ENCODE peak calls at places on chromosomes 12 and 14, in ten cellular contexts. Y is thoracic aorta; X is neural crest cell; P is GM03348; K is HS-5; A is H4; I is fibroblast of villous mesenchyme; T is dorsolateral prefrontal cortex; V is activated naive CD4-positive, alpha-beta T cell; M is COR-L47. G is an unnamed sample.

GRCh38 chr12:63918788-63919300 is 74.3 kb downstream of the SRGAP1 start:
- DNase-seq in Y (no peak), X (no peak), P (peak; percentile 13), K (peak; percentile 94), A (peak; percentile 95), I (peak; percentile 96), T (no peak), V (no peak), M (no peak), G (no peak)

GRCh38 chr12:68827895-68828294 is 19.9 kb downstream of the MDM2 start:
- DNase-seq in Y (no peak), X (no peak), P (no peak), K (no peak), A (no peak), I (no peak), T (no peak), V (no peak), M (no peak), G (no peak)

GRCh38 chr12:1913377-1914115 is 4.9 kb downstream of the CACNA2D4 start:
- DNase-seq in Y (no peak), X (no peak), P (no peak), K (no peak), A (no peak), I (no peak), T (no peak), V (no peak), M (no peak), G (no peak)

GRCh38 chr14:32608880-32609279 is 279.8 kb downstream of the AKAP6 start:
- DNase-seq in Y (no peak), X (no peak), P (peak; percentile 51), K (no peak), A (no peak), I (no peak), T (no peak), V (no peak), M (no peak), G (peak; percentile 57)

GRCh38 chr12:97465012-97465345 is 2.4 kb downstream of the RMST start:
- DNase-seq in Y (no peak), X (peak; percentile 39), P (no peak), K (no peak), A (no peak), I (no peak), T (no peak), V (no peak), M (no peak), G (no peak)

GRCh38 chr12:17809206-17809605 is 280.8 kb downstream of the RERGL start:
- DNase-seq in Y (no peak), X (no peak), P (no peak), K (no peak), A (no peak), I (no peak), T (no peak), V (no peak), M (no peak), G (no peak)

GRCh38 chr14:101873401-101873800 is 91.0 kb upstream of the DYNC1H1 start:
- DNase-seq in Y (no peak), X (no peak), P (no peak), K (no peak), A (no peak), I (peak; percentile 18), T (no peak), V (no peak), M (no peak), G (no peak)

GRCh38 chr12:15001733-15002471 is 29.1 kb downstream of the PDE6H start:
- DNase-seq in Y (no peak), X (no peak), P (peak; percentile 6), K (no peak), A (peak; percentile 15), I (peak; percentile 17), T (peak; percentile 21), V (no peak), M (no peak), G (peak; percentile 69)

GRCh38 chr12:65334534-65334933 is 56.1 kb downstream of the MSRB3 start:
- DNase-seq in Y (no peak), X (no peak), P (peak; percentile 4), K (no peak), A (no peak), I (peak; percentile 34), T (no peak), V (no peak), M (no peak), G (no peak)

GRCh38 chr14:73743431-73743931 is 29.3 kb upstream of the PNMA1 start:
- DNase-seq in Y (no peak), X (no peak), P (no peak), K (no peak), A (no peak), I (peak; percentile 40), T (no peak), V (no peak), M (no peak), G (no peak)

GRCh38 chr12:115375188-115375991 is 691.4 kb upstream of the TBX3 start:
- DNase-seq in Y (no peak), X (no peak), P (peak; percentile 72), K (peak; percentile 35), A (peak; percentile 76), I (peak; percentile 83), T (no peak), V (no peak), M (no peak), G (no peak)

GRCh38 chr14:70886421-70887206 is 20.6 kb upstream of the PCNX1 start:
- DNase-seq in Y (no peak), X (no peak), P (no peak), K (no peak), A (no peak), I (no peak), T (no peak), V (no peak), M (no peak), G (peak; percentile 23)

GRCh38 chr12:16291032-16291431 is 13.5 kb upstream of the SLC15A5 start:
- DNase-seq in Y (no peak), X (no peak), P (no peak), K (no peak), A (no peak), I (no peak), T (no peak), V (no peak), M (no peak), G (no peak)

GRCh38 chr14:66066991-66067788 is 419.0 kb upstream of the CCDC196 start:
- DNase-seq in Y (no peak), X (no peak), P (peak; percentile 40), K (no peak), A (no peak), I (no peak), T (no peak), V (no peak), M (no peak), G (no peak)

GRCh38 chr12:91250273-91250672 is 67.7 kb upstream of the DCN start:
- DNase-seq in Y (no peak), X (no peak), P (peak; percentile 4), K (no peak), A (no peak), I (peak; percentile 91), T (no peak), V (no peak), M (no peak), G (no peak)

GRCh38 chr12:92466391-92467305 is 236.1 kb upstream of the PLEKHG7 start:
- DNase-seq in Y (no peak), X (no peak), P (no peak), K (no peak), A (no peak), I (peak; percentile 61), T (no peak), V (no peak), M (no peak), G (peak; percentile 79)

GRCh38 chr14:64763801-64764511 is 59.7 kb downstream of the PLEKHG3 start:
- DNase-seq in Y (no peak), X (no peak), P (peak; percentile 50), K (no peak), A (peak; percentile 23), I (peak; percentile 76), T (no peak), V (no peak), M (peak; percentile 86), G (peak; percentile 76)

GRCh38 chr12:24948816-24949722 is at the start of gene BCAT1:
- DNase-seq in Y (peak; percentile 18), X (peak; percentile 70), P (peak; percentile 93), K (peak; percentile 53), A (peak; percentile 74), I (peak; percentile 87), T (peak; percentile 40), V (peak; percentile 11), M (no peak), G (no peak)

GRCh38 chr12:88896958-88897357 is 316.7 kb upstream of the KITLG start:
- DNase-seq in Y (no peak), X (no peak), P (no peak), K (peak; percentile 87), A (no peak), I (no peak), T (no peak), V (no peak), M (no peak), G (no peak)

GRCh38 chr14:83463500-83464098 is 1929.9 kb upstream of the SEL1L start:
- DNase-seq in Y (no peak), X (peak; percentile 54), P (peak; percentile 49), K (no peak), A (peak; percentile 55), I (peak; percentile 61), T (no peak), V (no peak), M (peak; percentile 37), G (peak; percentile 88)

GRCh38 chr12:96239711-96240234 is 45.6 kb downstream of the ELK3 start:
- DNase-seq in Y (no peak), X (no peak), P (peak; percentile 42), K (no peak), A (no peak), I (peak; percentile 98), T (no peak), V (no peak), M (no peak), G (peak; percentile 14)

GRCh38 chr14:92728781-92729364 is 19.6 kb downstream of the LGMN start:
- DNase-seq in Y (no peak), X (no peak), P (no peak), K (peak; percentile 53), A (peak; percentile 82), I (peak; percentile 38), T (no peak), V (no peak), M (no peak), G (peak; percentile 59)

GRCh38 chr12:111035578-111036301 is 115.4 kb upstream of the MYL2 start:
- DNase-seq in Y (no peak), X (peak; percentile 14), P (no peak), K (no peak), A (no peak), I (no peak), T (no peak), V (no peak), M (no peak), G (peak; percentile 82)

GRCh38 chr12:101552277-101552676 is 42.5 kb upstream of the MYBPC1 start:
- DNase-seq in Y (no peak), X (no peak), P (peak; percentile 26), K (peak; percentile 31), A (peak; percentile 90), I (peak; percentile 84), T (no peak), V (no peak), M (no peak), G (peak; percentile 11)

GRCh38 chr12:6915789-6916285 is 1.5 kb downstream of the ENO2 start:
- DNase-seq in Y (no peak), X (no peak), P (no peak), K (no peak), A (no peak), I (no peak), T (no peak), V (no peak), M (no peak), G (no peak)

GRCh38 chr12:48857278-48857994 is 5.5 kb upstream of the DDX23 start:
- DNase-seq in Y (no peak), X (no peak), P (no peak), K (no peak), A (no peak), I (no peak), T (no peak), V (no peak), M (no peak), G (peak; percentile 22)

GRCh38 chr12:14775652-14776020 is 27.6 kb downstream of the WBP11 start:
- DNase-seq in Y (no peak), X (no peak), P (peak; percentile 52), K (no peak), A (no peak), I (peak; percentile 85), T (no peak), V (no peak), M (no peak), G (no peak)

GRCh38 chr12:120742207-120742536 is 16.5 kb downstream of the ACADS start:
- DNase-seq in Y (no peak), X (no peak), P (no peak), K (no peak), A (no peak), I (no peak), T (no peak), V (no peak), M (no peak), G (no peak)